ENCODE peak calls at places on chromosomes 11 and 22, in five cellular contexts. I is tibial nerve, B is body of pancreas, Y is BE2C, E is fibroblast of villous mesenchyme. N is an unnamed sample.

GRCh38 chr22:41401781-41402648 is 20.3 kb downstream of the TEF start:
- DNase-seq in I (no peak), Y (peak), B (peak), E (peak), N (peak)

GRCh38 chr22:17576475-17576874 is 13.2 kb downstream of the SLC25A18 start:
- DNase-seq in E (peak), I (no peak), Y (no peak), B (no peak), N (no peak)

GRCh38 chr11:6660712-6661111 is 5.1 kb upstream of the DCHS1 start:
- DNase-seq in Y (no peak), B (no peak), E (no peak), I (no peak), N (no peak)

GRCh38 chr11:70501026-70501901 is 102.9 kb downstream of the CTTN start:
- DNase-seq in B (no peak), E (no peak), I (no peak), Y (peak), N (no peak)

GRCh38 chr11:67468509-67468834 is 579 bp downstream of the TMEM134 start:
- DNase-seq in I (no peak), Y (no peak), B (no peak), E (no peak), N (no peak)

GRCh38 chr11:31958086-31958735 is 132.7 kb upstream of the RCN1 start:
- DNase-seq in I (peak), E (peak), B (peak), Y (peak), N (no peak)

GRCh38 chr22:35134637-35135036 is 68.7 kb downstream of the ISX start:
- DNase-seq in B (no peak), E (no peak), I (no peak), Y (no peak), N (no peak)

GRCh38 chr11:130806746-130807145 is 109.5 kb downstream of the SNX19 start:
- DNase-seq in B (no peak), Y (no peak), I (no peak), E (no peak), N (no peak)

GRCh38 chr11:1749020-1749758 is 1.2 kb downstream of the IFITM10 start:
- DNase-seq in E (no peak), I (no peak), B (no peak), Y (no peak), N (no peak)
- H3K4me3 ChIP-seq in E (no peak), I (peak), B (no peak), Y (no peak), N (peak)

GRCh38 chr22:48359613-48359965 is 1468.1 kb downstream of the BRD1 start:
- DNase-seq in I (no peak), B (no peak), E (no peak), Y (no peak), N (no peak)

GRCh38 chr22:48366056-48366455 is 1461.6 kb downstream of the BRD1 start:
- DNase-seq in I (no peak), B (no peak), E (no peak), Y (no peak), N (no peak)

GRCh38 chr22:48365386-48365785 is 1462.3 kb downstream of the BRD1 start:
- DNase-seq in I (no peak), E (no peak), Y (no peak), B (no peak), N (no peak)

GRCh38 chr22:48361099-48361639 is 1466.5 kb downstream of the BRD1 start:
- DNase-seq in B (no peak), I (no peak), E (no peak), Y (no peak), N (no peak)

GRCh38 chr22:48362736-48363404 is 1464.8 kb downstream of the BRD1 start:
- DNase-seq in Y (no peak), B (no peak), E (no peak), I (no peak), N (no peak)
- TF ChIP-seq CTCF in Y (no peak), B (no peak), E (no peak), I (no peak), N (no peak)

GRCh38 chr11:129428027-129428426 is 52.4 kb downstream of the BARX2 start:
- DNase-seq in E (no peak), I (no peak), B (no peak), Y (no peak), N (no peak)
- H3K4me3 ChIP-seq in E (no peak), I (no peak), B (no peak), Y (no peak), N (no peak)

DNA sequence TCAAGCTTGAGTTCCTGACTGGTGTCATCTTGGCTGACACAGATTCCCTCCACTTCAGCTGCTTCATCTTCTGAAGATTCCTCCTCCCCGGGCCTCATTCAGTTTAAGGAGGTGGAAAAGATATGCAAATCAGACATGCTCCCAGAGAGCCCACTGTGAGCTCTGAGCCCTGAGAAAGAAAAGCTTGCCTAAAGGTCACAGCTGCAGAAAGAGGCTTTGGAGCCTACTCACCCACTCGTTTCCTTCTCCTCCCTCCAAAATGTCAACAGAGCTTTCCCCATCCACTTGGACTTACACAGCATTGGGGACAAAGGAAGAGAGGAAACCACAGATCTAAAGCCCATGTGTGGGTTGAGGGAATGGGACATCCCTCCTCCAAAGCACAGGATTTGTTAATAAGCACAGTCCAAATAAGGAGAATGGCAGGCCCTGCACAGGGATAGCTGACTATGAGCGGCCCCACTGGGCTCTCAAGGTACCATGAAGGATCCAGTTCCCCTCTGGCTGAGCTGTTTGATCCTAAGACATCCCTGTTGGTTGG is 158.4 kb downstream of the ETS1 start:
- DNase-seq in Y (no peak), B (no peak), I (no peak), E (no peak), N (no peak)
- TF ChIP-seq CTCF in Y (no peak), B (no peak), I (no peak), E (no peak), N (no peak)